ENCODE peak calls at places on chromosomes 11 and 22, in nine cellular contexts. P, Z, R, V, X, S, J, N and L are unnamed samples.

GRCh38 chr22:48858856-48859255 is 968.8 kb downstream of the BRD1 start:
- DNase-seq in V (no peak), Z (no peak), S (no peak), P (no peak), N (no peak), J (no peak), X (no peak), R (no peak), L (no peak)

GRCh38 chr22:26318975-26319374 is 110.1 kb upstream of the ASPHD2 start:
- DNase-seq in Z (no peak), X (no peak), S (no peak), N (peak), R (no peak), P (peak), V (no peak), J (no peak), L (no peak)

GRCh38 chr22:41917375-41917905 is 2.6 kb upstream of the SHISA8 start:
- DNase-seq in V (no peak), S (no peak), N (no peak), Z (no peak), J (no peak), R (no peak), P (no peak), X (no peak), L (no peak)

GRCh38 chr11:75428301-75428724 is 4.7 kb downstream of the KLHL35 start:
- DNase-seq in R (peak), J (peak), Z (peak), N (peak), V (peak), S (no peak), X (peak), P (peak), L (peak)

GRCh38 chr11:33402066-33402465 is 144.9 kb downstream of the HIPK3 start:
- DNase-seq in Z (no peak), J (no peak), S (no peak), R (no peak), N (no peak), X (no peak), P (no peak), V (no peak), L (no peak)

GRCh38 chr11:363948-364761 is 5.1 kb upstream of the B4GALNT4 start:
- DNase-seq in J (peak), V (no peak), S (no peak), X (peak), N (peak), Z (peak), P (no peak), R (peak), L (no peak)

GRCh38 chr11:44138980-44139379 is 43.5 kb downstream of the EXT2 start:
- DNase-seq in R (no peak), N (no peak), J (no peak), S (no peak), X (no peak), Z (no peak), P (no peak), V (no peak), L (no peak)

GRCh38 chr11:44525473-44526252 is 39.8 kb upstream of the CD82 start:
- DNase-seq in R (no peak), V (no peak), X (no peak), N (no peak), Z (no peak), J (no peak), P (no peak), S (no peak), L (no peak)

GRCh38 chr11:104764718-104765045 is 133.6 kb downstream of the CASP12 start:
- DNase-seq in R (no peak), V (no peak), Z (no peak), X (no peak), J (no peak), P (no peak), S (no peak), N (no peak), L (no peak)

GRCh38 chr11:85301895-85302678 is 325.1 kb downstream of the DLG2 start:
- DNase-seq in S (no peak), V (no peak), N (no peak), X (no peak), P (no peak), R (no peak), J (no peak), Z (no peak), L (no peak)

GRCh38 chr22:44347549-44347948 is 34.8 kb upstream of the SHISAL1 start:
- DNase-seq in V (no peak), R (no peak), S (no peak), J (no peak), Z (no peak), X (no peak), N (no peak), P (no peak), L (no peak)

GRCh38 chr11:33292306-33292705 is 35.1 kb downstream of the HIPK3 start:
- DNase-seq in X (no peak), Z (no peak), S (no peak), R (no peak), V (no peak), J (no peak), P (no peak), N (no peak), L (no peak)

GRCh38 chr11:57566564-57567209 is 785 bp downstream of the UBE2L6 start:
- DNase-seq in S (no peak), J (no peak), X (no peak), V (no peak), P (no peak), N (no peak), Z (peak), R (no peak), L (no peak)

GRCh38 chr11:110471315-110471714 is 41.6 kb downstream of the FDX1 start:
- DNase-seq in J (no peak), S (no peak), P (no peak), N (peak), X (no peak), Z (no peak), V (no peak), R (no peak), L (peak)

GRCh38 chr11:95076416-95076815 is 9.7 kb downstream of the SRSF8 start:
- DNase-seq in X (no peak), Z (no peak), V (no peak), J (no peak), N (peak), R (no peak), S (no peak), P (no peak), L (no peak)

GRCh38 chr22:19784396-19785175 is 24.0 kb downstream of the TBX1 start:
- DNase-seq in Z (no peak), N (no peak), S (no peak), X (no peak), R (no peak), J (peak), P (no peak), V (no peak), L (no peak)

GRCh38 chr22:22119003-22119402 is 125.6 kb upstream of the VPREB1 start:
- DNase-seq in Z (no peak), S (no peak), P (no peak), N (no peak), V (no peak), J (no peak), R (no peak), X (no peak), L (no peak)

GRCh38 chr22:17436382-17436951 is 67.2 kb downstream of the CECR2 start:
- DNase-seq in Z (no peak), V (no peak), S (no peak), J (no peak), N (peak), R (no peak), X (no peak), P (no peak), L (no peak)

GRCh38 chr11:27347949-27348879 is 14.8 kb downstream of the CCDC34 start:
- DNase-seq in V (no peak), P (no peak), R (no peak), S (no peak), X (no peak), J (no peak), Z (no peak), N (no peak), L (no peak)

GRCh38 chr22:24423519-24424000 is 3.8 kb upstream of the ADORA2A start:
- DNase-seq in J (no peak), S (no peak), R (peak), P (no peak), V (no peak), N (no peak), Z (peak), X (peak), L (no peak)

GRCh38 chr11:44561275-44561781 is 4.1 kb upstream of the CD82 start:
- DNase-seq in J (no peak), X (no peak), S (no peak), Z (no peak), P (no peak), V (no peak), N (no peak), R (no peak), L (no peak)